ENCODE peak calls at places on chromosomes 5 and 9, in nine cellular contexts. C is epithelial cell of esophagus, Q is A549, F is type B pancreatic cell, T is neural progenitor cell, U is GM13977, N is DND-41, B is Calu3, H is endothelial cell. R is an unnamed sample.

GRCh38 chr5:1316941-1317340 is 22.1 kb upstream of the TERT start:
- DNase-seq in H (no peak), B (no peak), C (no peak), U (no peak), N (peak), T (no peak), Q (no peak), F (peak), R (no peak)

GRCh38 chr5:65986796-65987195 is 60.4 kb downstream of the ERBIN start:
- DNase-seq in T (no peak), C (no peak), H (no peak), B (no peak), N (no peak), F (no peak), U (no peak), Q (no peak), R (no peak)

GRCh38 chr5:31193591-31194457 is at the start of gene CDH6:
- DNase-seq in C (peak), H (peak), U (no peak), N (no peak), Q (peak), T (peak), F (no peak), B (peak), R (no peak)

GRCh38 chr5:118447350-118447749 is 541.0 kb downstream of the DTWD2 start:
- DNase-seq in H (no peak), C (peak), F (no peak), T (no peak), U (no peak), Q (no peak), B (no peak), N (no peak), R (no peak)

GRCh38 chr9:98529841-98530240 is 178.9 kb downstream of the GABBR2 start:
- DNase-seq in F (no peak), C (no peak), T (no peak), B (no peak), Q (no peak), N (no peak), U (no peak), H (no peak), R (no peak)

GRCh38 chr5:50606179-50606578 is 60.3 kb upstream of the PARP8 start:
- DNase-seq in H (no peak), Q (no peak), T (no peak), F (no peak), U (no peak), B (peak), C (peak), N (no peak), R (no peak)

GRCh38 chr5:127863161-127863560 is 160.0 kb downstream of the CCDC192 start:
- DNase-seq in U (no peak), Q (no peak), H (no peak), C (no peak), F (no peak), T (no peak), B (no peak), N (no peak), R (no peak)

GRCh38 chr5:132469380-132470372 is 20.9 kb downstream of the IRF1 start:
- DNase-seq in N (no peak), B (no peak), H (no peak), U (no peak), T (no peak), F (no peak), C (no peak), Q (no peak), R (no peak)

GRCh38 chr5:5323551-5323950 is 98.9 kb upstream of the ICE1 start:
- DNase-seq in T (no peak), F (no peak), H (no peak), N (no peak), B (no peak), U (no peak), Q (no peak), C (no peak), R (no peak)

GRCh38 chr9:122822958-122823357 is 5.4 kb downstream of the PDCL start:
- DNase-seq in Q (no peak), T (no peak), C (no peak), F (no peak), N (no peak), H (no peak), U (no peak), B (no peak), R (no peak)

GRCh38 chr9:99078731-99079130 is 26.2 kb upstream of the TGFBR1 start:
- DNase-seq in B (no peak), N (no peak), H (no peak), Q (no peak), T (no peak), C (no peak), F (no peak), U (no peak), R (no peak)

DNA sequence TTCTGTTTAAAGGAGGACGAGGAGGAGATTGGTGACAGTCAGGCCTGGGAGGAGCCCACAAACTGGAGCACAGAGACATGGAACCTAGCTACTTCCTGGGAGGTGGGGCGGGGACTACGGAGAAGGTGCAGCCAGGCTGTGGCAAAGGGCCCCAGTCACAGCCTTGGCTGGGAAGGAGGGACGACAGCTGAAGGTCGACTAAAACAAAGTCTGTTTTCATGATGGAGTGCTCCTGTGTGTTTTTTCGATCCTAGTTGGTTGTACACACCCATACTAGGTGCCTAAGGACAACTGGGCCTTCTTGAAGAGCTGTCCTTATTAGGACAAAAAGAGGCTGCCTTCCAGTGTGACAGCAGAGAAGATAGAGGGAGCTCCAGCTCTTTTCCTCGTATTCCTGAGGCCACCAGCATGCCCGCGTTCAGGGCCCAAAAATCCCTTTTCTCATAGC is 2.9 kb downstream of the CCDC107 start:
- DNase-seq in C (peak), B (no peak), T (peak), N (no peak), H (no peak), F (no peak), U (no peak), Q (peak), R (no peak)
- TF ChIP-seq CTCF in C (peak), B (no peak), T (peak), N (peak), H (no peak), F (peak), U (peak), Q (peak), R (no peak)

GRCh38 chr9:108410161-108410560 is 445.6 kb downstream of the ACTL7B start:
- DNase-seq in C (no peak), N (no peak), U (no peak), Q (no peak), F (no peak), H (no peak), B (no peak), T (no peak), R (no peak)
- TF ChIP-seq CTCF in C (no peak), N (no peak), U (no peak), Q (no peak), F (no peak), H (no peak), B (no peak), T (no peak), R (no peak)

DNA sequence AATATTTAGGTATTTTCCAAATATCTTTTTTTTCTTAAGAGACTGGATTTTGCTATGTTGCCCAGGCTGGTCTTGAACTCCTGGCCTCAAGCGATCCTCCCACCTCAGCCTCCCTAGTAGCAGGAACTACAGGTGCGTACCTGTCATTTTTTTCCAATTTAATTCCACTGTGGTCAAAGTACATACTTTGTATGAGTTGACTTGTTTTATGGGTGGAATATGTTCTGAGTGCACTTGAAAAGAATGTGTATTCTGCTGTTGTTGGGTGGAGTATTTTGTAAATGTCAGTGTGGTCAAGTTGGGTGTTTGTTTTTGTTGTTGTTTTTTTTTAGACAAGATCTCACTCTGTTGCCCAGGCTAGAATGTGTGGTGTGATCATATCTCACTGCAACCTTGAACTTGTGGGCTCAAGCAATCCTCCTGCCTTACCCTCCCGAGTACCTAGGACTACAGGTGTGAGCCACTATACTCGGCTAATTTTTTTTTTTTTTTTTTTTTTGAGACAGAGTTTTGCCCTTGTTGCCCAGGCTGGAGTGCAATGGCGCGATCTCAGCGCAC is 17.9 kb downstream of the SLC25A25 start:
- DNase-seq in F (no peak), U (no peak), B (no peak), T (no peak), Q (no peak), C (no peak), H (no peak), N (no peak), R (no peak)
- TF ChIP-seq CTCF in F (no peak), U (no peak), B (no peak), T (no peak), Q (no peak), C (no peak), H (no peak), N (no peak), R (no peak)

GRCh38 chr9:88781500-88782391 is 209.5 kb upstream of the S1PR3 start:
- DNase-seq in B (no peak), C (no peak), T (peak), Q (peak), N (no peak), F (no peak), U (no peak), H (peak), R (no peak)
- TF ChIP-seq CTCF in B (no peak), C (no peak), T (no peak), Q (no peak), N (no peak), F (no peak), U (no peak), H (no peak), R (no peak)

GRCh38 chr9:126893079-126893478 is 21.5 kb upstream of the RALGPS1 start:
- DNase-seq in Q (no peak), C (no peak), B (peak), N (no peak), U (no peak), T (no peak), H (no peak), F (no peak), R (peak)
- TF ChIP-seq CTCF in Q (peak), C (peak), B (no peak), N (peak), U (no peak), T (peak), H (peak), F (peak), R (no peak)

DNA sequence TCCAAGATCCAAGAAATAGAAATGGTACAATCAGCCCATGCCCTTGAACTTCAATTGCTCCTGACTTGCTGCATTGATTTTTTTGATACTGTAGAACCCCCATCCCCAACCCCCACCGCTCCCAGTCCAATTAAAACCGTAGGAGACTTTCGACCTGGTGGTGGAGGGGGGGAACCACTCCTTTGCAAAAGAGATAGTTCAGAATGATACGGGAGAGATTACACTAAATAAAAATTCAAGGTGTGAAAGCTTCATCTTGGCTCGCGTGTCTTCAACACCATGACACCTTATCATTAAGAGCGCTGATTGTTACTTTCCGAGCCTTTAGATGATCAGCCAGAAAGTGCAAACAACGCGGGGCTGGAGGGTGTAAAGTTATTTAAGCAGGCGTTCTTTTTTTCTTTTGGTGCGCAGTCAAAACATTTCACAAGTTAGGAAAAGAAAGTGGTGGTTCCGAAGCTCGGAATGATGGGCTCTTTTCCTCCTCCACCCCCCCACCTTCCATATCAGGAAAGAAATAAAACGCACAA is 1.3 kb upstream of the ZNF462 start:
- DNase-seq in F (no peak), U (no peak), N (no peak), H (peak), Q (no peak), C (peak), T (no peak), B (no peak), R (no peak)
- TF ChIP-seq CTCF in F (peak), U (no peak), N (no peak), H (no peak), Q (no peak), C (no peak), T (no peak), B (no peak), R (no peak)

DNA sequence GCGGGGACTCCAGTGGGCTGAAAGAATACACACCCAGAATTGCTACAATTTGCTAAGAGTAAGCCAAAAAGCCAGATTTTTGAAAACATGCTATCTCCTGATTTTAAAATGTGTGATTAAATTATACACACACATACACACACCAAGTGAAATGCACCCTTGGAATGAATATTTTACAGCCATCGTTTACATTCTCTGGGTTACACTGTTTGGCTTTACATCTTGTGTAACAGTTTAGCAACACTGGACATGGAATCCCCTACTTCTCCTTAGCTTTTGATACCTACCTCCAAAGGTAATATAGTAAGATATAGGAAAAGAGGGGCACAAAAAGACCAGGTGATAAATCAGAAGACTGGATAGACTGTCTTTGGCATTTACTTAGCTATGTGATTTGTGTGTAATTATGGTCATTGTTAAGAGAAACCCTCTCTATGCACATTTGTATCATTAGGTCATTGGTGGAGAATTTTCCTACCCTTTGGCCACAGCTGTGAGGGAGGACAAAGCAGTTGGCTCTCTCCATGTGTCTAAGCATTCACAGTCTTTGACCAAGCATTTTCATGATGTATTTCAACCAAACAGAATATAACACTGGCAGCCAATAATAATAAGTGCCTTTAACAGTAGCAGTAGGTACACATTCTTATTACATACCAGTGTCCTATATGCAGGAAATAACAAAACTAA is 7.6 kb downstream of the SVEP1 start:
- DNase-seq in U (no peak), H (no peak), C (no peak), B (no peak), T (no peak), N (no peak), Q (no peak), F (no peak), R (no peak)
- TF ChIP-seq CTCF in U (no peak), H (no peak), C (no peak), B (no peak), T (no peak), N (no peak), Q (no peak), F (no peak), R (no peak)

GRCh38 chr5:7849531-7850240 is 1.2 kb downstream of the CFAP90 start:
- DNase-seq in B (no peak), F (no peak), T (peak), N (no peak), H (peak), C (peak), U (no peak), Q (peak), R (no peak)
- TF ChIP-seq CTCF in B (no peak), F (peak), T (peak), N (no peak), H (no peak), C (peak), U (no peak), Q (peak), R (no peak)